ENCODE peak calls at places on chromosomes 4 and X, in eight cellular contexts. One of them, this sample, is unnamed.

GRCh38 chr4:138062929-138063328 is 179.2 kb downstream of the SLC7A11 start:
- DNase-seq in activated CD4-positive, CD25-positive, alpha-beta regulatory T cell: no peak
- DNase-seq in fibroblast of lung: peak
- DNase-seq in GM12892: no peak
- DNase-seq in T-cell: no peak
- DNase-seq in astrocyte of the spinal cord: peak
- DNase-seq in HFF-Myc: no peak
- DNase-seq in NCI-H345: no peak
- DNase-seq in this sample: no peak

GRCh38 chrX:103635436-103635835 is 6.7 kb downstream of the TCEAL1 start:
- DNase-seq in activated CD4-positive, CD25-positive, alpha-beta regulatory T cell: no peak
- DNase-seq in fibroblast of lung: no peak
- DNase-seq in GM12892: no peak
- DNase-seq in T-cell: no peak
- DNase-seq in astrocyte of the spinal cord: no peak
- DNase-seq in HFF-Myc: no peak
- DNase-seq in NCI-H345: no peak
- DNase-seq in this sample: no peak

GRCh38 chr4:11013265-11013664 is 328.7 kb upstream of the CLNK start:
- DNase-seq in activated CD4-positive, CD25-positive, alpha-beta regulatory T cell: no peak
- DNase-seq in fibroblast of lung: no peak
- DNase-seq in GM12892: no peak
- DNase-seq in T-cell: no peak
- DNase-seq in astrocyte of the spinal cord: no peak
- DNase-seq in HFF-Myc: no peak
- DNase-seq in NCI-H345: no peak
- DNase-seq in this sample: no peak

GRCh38 chr4:139589619-139590018 is 33.6 kb upstream of the SETD7 start:
- DNase-seq in activated CD4-positive, CD25-positive, alpha-beta regulatory T cell: no peak
- DNase-seq in fibroblast of lung: peak
- DNase-seq in GM12892: no peak
- DNase-seq in T-cell: no peak
- DNase-seq in astrocyte of the spinal cord: no peak
- DNase-seq in HFF-Myc: no peak
- DNase-seq in NCI-H345: no peak
- DNase-seq in this sample: no peak

GRCh38 chrX:151902813-151903591 is 9.7 kb upstream of the MAGEA4 start:
- DNase-seq in activated CD4-positive, CD25-positive, alpha-beta regulatory T cell: no peak
- DNase-seq in fibroblast of lung: peak
- DNase-seq in GM12892: no peak
- DNase-seq in T-cell: no peak
- DNase-seq in astrocyte of the spinal cord: peak
- DNase-seq in HFF-Myc: peak
- DNase-seq in NCI-H345: no peak
- DNase-seq in this sample: no peak

GRCh38 chrX:102846544-102847236 is 90.4 kb upstream of the RAB40AL start:
- DNase-seq in activated CD4-positive, CD25-positive, alpha-beta regulatory T cell: no peak
- DNase-seq in fibroblast of lung: peak
- DNase-seq in GM12892: no peak
- DNase-seq in T-cell: no peak
- DNase-seq in astrocyte of the spinal cord: peak
- DNase-seq in HFF-Myc: no peak
- DNase-seq in NCI-H345: no peak
- DNase-seq in this sample: no peak

GRCh38 chr4:108861339-108861738 is 98.5 kb upstream of the ETNPPL start:
- DNase-seq in activated CD4-positive, CD25-positive, alpha-beta regulatory T cell: no peak
- DNase-seq in fibroblast of lung: peak
- DNase-seq in GM12892: no peak
- DNase-seq in T-cell: no peak
- DNase-seq in astrocyte of the spinal cord: no peak
- DNase-seq in HFF-Myc: no peak
- DNase-seq in NCI-H345: no peak
- DNase-seq in this sample: no peak

GRCh38 chrX:38859602-38860001 is 58.3 kb downstream of the MID1IP1 start:
- DNase-seq in activated CD4-positive, CD25-positive, alpha-beta regulatory T cell: no peak
- DNase-seq in fibroblast of lung: peak
- DNase-seq in GM12892: no peak
- DNase-seq in T-cell: no peak
- DNase-seq in astrocyte of the spinal cord: peak
- DNase-seq in HFF-Myc: no peak
- DNase-seq in NCI-H345: no peak
- DNase-seq in this sample: no peak

GRCh38 chr4:179272282-179272681 is 1830.0 kb upstream of the AGA start:
- DNase-seq in activated CD4-positive, CD25-positive, alpha-beta regulatory T cell: no peak
- DNase-seq in fibroblast of lung: no peak
- DNase-seq in GM12892: no peak
- DNase-seq in T-cell: no peak
- DNase-seq in astrocyte of the spinal cord: no peak
- DNase-seq in HFF-Myc: no peak
- DNase-seq in NCI-H345: no peak
- DNase-seq in this sample: no peak

GRCh38 chrX:115268421-115268820 is 21.1 kb upstream of the LUZP4 start:
- DNase-seq in activated CD4-positive, CD25-positive, alpha-beta regulatory T cell: no peak
- DNase-seq in fibroblast of lung: no peak
- DNase-seq in GM12892: no peak
- DNase-seq in T-cell: no peak
- DNase-seq in astrocyte of the spinal cord: no peak
- DNase-seq in HFF-Myc: no peak
- DNase-seq in NCI-H345: no peak
- DNase-seq in this sample: no peak

GRCh38 chrX:122866527-122866926 is 317.6 kb upstream of the GRIA3 start:
- DNase-seq in activated CD4-positive, CD25-positive, alpha-beta regulatory T cell: no peak
- DNase-seq in fibroblast of lung: peak
- DNase-seq in GM12892: no peak
- DNase-seq in T-cell: no peak
- DNase-seq in astrocyte of the spinal cord: peak
- DNase-seq in HFF-Myc: peak
- DNase-seq in NCI-H345: no peak
- DNase-seq in this sample: no peak

GRCh38 chrX:42098897-42099296 is 175.5 kb upstream of the CASK start:
- DNase-seq in activated CD4-positive, CD25-positive, alpha-beta regulatory T cell: no peak
- DNase-seq in fibroblast of lung: no peak
- DNase-seq in GM12892: no peak
- DNase-seq in T-cell: no peak
- DNase-seq in astrocyte of the spinal cord: no peak
- DNase-seq in HFF-Myc: no peak
- DNase-seq in NCI-H345: no peak
- DNase-seq in this sample: no peak

GRCh38 chrX:16778545-16778944 is 7.7 kb upstream of the TXLNG start:
- DNase-seq in activated CD4-positive, CD25-positive, alpha-beta regulatory T cell: no peak
- DNase-seq in fibroblast of lung: no peak
- DNase-seq in GM12892: no peak
- DNase-seq in T-cell: no peak
- DNase-seq in astrocyte of the spinal cord: no peak
- DNase-seq in HFF-Myc: no peak
- DNase-seq in NCI-H345: no peak
- DNase-seq in this sample: no peak

GRCh38 chrX:39689374-39690104 is 408.2 kb downstream of the BCOR start:
- DNase-seq in activated CD4-positive, CD25-positive, alpha-beta regulatory T cell: no peak
- DNase-seq in fibroblast of lung: no peak
- DNase-seq in GM12892: no peak
- DNase-seq in T-cell: no peak
- DNase-seq in astrocyte of the spinal cord: no peak
- DNase-seq in HFF-Myc: no peak
- DNase-seq in NCI-H345: no peak
- DNase-seq in this sample: no peak

GRCh38 chrX:113512700-113513395 is 672.2 kb upstream of the AMOT start:
- DNase-seq in activated CD4-positive, CD25-positive, alpha-beta regulatory T cell: no peak
- DNase-seq in fibroblast of lung: peak
- DNase-seq in GM12892: no peak
- DNase-seq in T-cell: no peak
- DNase-seq in astrocyte of the spinal cord: peak
- DNase-seq in HFF-Myc: no peak
- DNase-seq in NCI-H345: no peak
- DNase-seq in this sample: no peak

GRCh38 chr4:7734651-7735260 is 204.9 kb downstream of the AFAP1 start:
- DNase-seq in activated CD4-positive, CD25-positive, alpha-beta regulatory T cell: no peak
- DNase-seq in fibroblast of lung: no peak
- DNase-seq in GM12892: no peak
- DNase-seq in T-cell: no peak
- DNase-seq in astrocyte of the spinal cord: no peak
- DNase-seq in HFF-Myc: no peak
- DNase-seq in NCI-H345: no peak
- DNase-seq in this sample: no peak

GRCh38 chr4:151950993-151951726 is 190.4 kb upstream of the GATB start:
- DNase-seq in activated CD4-positive, CD25-positive, alpha-beta regulatory T cell: no peak
- DNase-seq in fibroblast of lung: peak
- DNase-seq in GM12892: no peak
- DNase-seq in T-cell: no peak
- DNase-seq in astrocyte of the spinal cord: no peak
- DNase-seq in HFF-Myc: no peak
- DNase-seq in NCI-H345: no peak
- DNase-seq in this sample: no peak

GRCh38 chr4:156190606-156191005 is 236.9 kb upstream of the CTSO start:
- DNase-seq in activated CD4-positive, CD25-positive, alpha-beta regulatory T cell: no peak
- DNase-seq in fibroblast of lung: peak
- DNase-seq in GM12892: no peak
- DNase-seq in T-cell: no peak
- DNase-seq in astrocyte of the spinal cord: peak
- DNase-seq in HFF-Myc: no peak
- DNase-seq in NCI-H345: no peak
- DNase-seq in this sample: no peak

GRCh38 chrX:4708970-4709760 is 995.7 kb upstream of the PRKX start:
- DNase-seq in activated CD4-positive, CD25-positive, alpha-beta regulatory T cell: no peak
- DNase-seq in fibroblast of lung: no peak
- DNase-seq in GM12892: no peak
- DNase-seq in T-cell: no peak
- DNase-seq in astrocyte of the spinal cord: no peak
- DNase-seq in HFF-Myc: no peak
- DNase-seq in NCI-H345: no peak
- DNase-seq in this sample: no peak

This sample was measured in stimulated activated naive CD4-positive, alpha-beta T cell treated with Interleukin-2 at 50 U/mL for 16 hours.